ENCODE peak calls at places on chromosomes 3 and 15, in eight cellular contexts. O is cardiac muscle cell, R is AG04450, S is right atrium auricular region, I is breast epithelium, H is endodermal cell, G is stomach, L is IMR-90. M is an unnamed sample.

GRCh38 chr3:146747928-146748327 is 142.8 kb upstream of the PLSCR5 start:
- DNase-seq in O (peak), R (peak), S (no peak), I (no peak), H (no peak), G (no peak), L (peak), M (no peak)

GRCh38 chr15:98671060-98672008 is 23.0 kb downstream of the IGF1R start:
- DNase-seq in O (peak), R (no peak), S (peak), I (no peak), H (peak), G (no peak), L (peak), M (no peak)

GRCh38 chr3:194077602-194078001 is 58.3 kb upstream of the HES1 start:
- DNase-seq in O (no peak), R (no peak), S (no peak), I (no peak), H (no peak), G (no peak), L (no peak), M (no peak)

GRCh38 chr3:5160926-5161858 is 26.3 kb upstream of the EDEM1 start:
- DNase-seq in O (no peak), R (no peak), S (no peak), I (no peak), H (peak), G (no peak), L (no peak), M (peak)

GRCh38 chr3:3368336-3368735 is 188.8 kb upstream of the CRBN start:
- DNase-seq in O (no peak), R (no peak), S (no peak), I (no peak), H (no peak), G (no peak), L (no peak), M (no peak)

GRCh38 chr3:101011086-101011485 is 17.9 kb upstream of the ABI3BP start:
- DNase-seq in O (no peak), R (no peak), S (no peak), I (no peak), H (no peak), G (no peak), L (peak), M (no peak)

GRCh38 chr3:124791142-124791541 is 60.9 kb downstream of the UMPS start:
- DNase-seq in O (no peak), R (no peak), S (no peak), I (no peak), H (no peak), G (no peak), L (peak), M (no peak)

GRCh38 chr3:120552184-120553020 is 43.7 kb upstream of the NDUFB4 start:
- DNase-seq in O (no peak), R (no peak), S (no peak), I (no peak), H (no peak), G (no peak), L (no peak), M (no peak)

GRCh38 chr3:184734903-184735630 is 23.2 kb upstream of the MAGEF1 start:
- DNase-seq in O (no peak), R (no peak), S (peak), I (peak), H (peak), G (peak), L (no peak), M (no peak)

GRCh38 chr15:45457215-45457614 is 65.3 kb downstream of the SLC30A4 start:
- DNase-seq in O (no peak), R (no peak), S (no peak), I (no peak), H (peak), G (no peak), L (no peak), M (no peak)
- H3K27ac ChIP-seq in O (no peak), R (peak), S (no peak), I (peak), H (no peak), G (peak), L (peak), M (peak)

GRCh38 chr3:179962617-179963387 is 73.9 kb downstream of the PEX5L start:
- DNase-seq in O (no peak), R (no peak), S (no peak), I (no peak), H (no peak), G (no peak), L (no peak), M (no peak)

GRCh38 chr3:179958143-179958542 is 78.6 kb downstream of the PEX5L start:
- DNase-seq in O (no peak), R (no peak), S (no peak), I (no peak), H (no peak), G (no peak), L (no peak), M (no peak)

GRCh38 chr3:179964867-179965266 is 71.9 kb downstream of the PEX5L start:
- DNase-seq in O (no peak), R (no peak), S (no peak), I (no peak), H (no peak), G (no peak), L (no peak), M (no peak)

GRCh38 chr3:179958759-179959158 is 78.0 kb downstream of the PEX5L start:
- DNase-seq in O (no peak), R (no peak), S (no peak), I (no peak), H (no peak), G (no peak), L (no peak), M (no peak)

DNA sequence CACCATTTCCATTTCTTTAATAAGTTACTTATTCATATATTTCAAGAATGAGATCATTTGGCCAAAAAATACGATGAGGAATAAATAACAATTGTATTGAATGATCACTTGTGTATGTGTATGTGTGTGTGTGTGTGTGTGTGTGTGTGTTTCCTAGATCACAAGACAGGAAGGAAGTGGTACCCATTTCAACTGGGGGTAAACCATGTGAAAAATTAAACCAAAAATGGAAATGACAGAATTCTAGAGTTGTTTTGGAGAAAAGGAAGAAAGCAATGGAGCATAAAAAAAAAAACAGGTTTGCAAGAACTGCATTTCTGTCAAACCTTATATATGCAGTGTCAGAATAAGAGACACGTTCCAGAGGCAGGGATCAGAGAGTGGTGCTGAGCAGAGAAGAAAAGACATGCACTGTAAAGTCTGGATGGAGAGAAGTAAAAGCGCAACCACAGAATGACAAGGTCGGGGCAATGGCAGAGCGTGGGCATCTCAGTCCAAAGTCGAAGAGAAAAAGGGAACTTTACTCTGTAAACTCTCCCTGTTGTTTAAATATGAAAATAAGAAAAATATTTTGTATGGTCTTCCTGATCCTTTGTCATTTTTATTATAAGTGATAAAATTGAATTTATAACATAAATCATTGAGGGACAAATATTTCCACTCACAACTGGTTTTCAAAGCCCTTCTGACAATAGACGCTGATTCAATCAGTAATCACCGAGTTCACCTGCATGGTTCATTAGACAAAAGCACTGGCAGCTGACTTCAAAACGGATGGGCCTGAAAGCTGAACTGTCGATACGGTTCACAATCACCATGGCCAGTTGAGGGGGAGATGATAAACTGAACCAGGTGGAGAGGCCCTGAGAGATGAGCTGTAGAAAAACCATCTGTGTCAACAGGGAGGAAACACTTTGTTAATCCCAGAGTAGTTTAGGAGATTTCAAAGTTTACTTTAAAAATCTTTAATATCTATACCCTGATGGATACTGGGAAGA is 75.4 kb downstream of the PEX5L start:
- DNase-seq in O (no peak), R (no peak), S (no peak), I (no peak), H (no peak), G (no peak), L (no peak), M (no peak)
- H3K27ac ChIP-seq in O (no peak), R (no peak), S (no peak), I (no peak), H (no peak), G (no peak), L (no peak), M (no peak)

GRCh38 chr3:157100079-157100477 is 59.9 kb downstream of the CCNL1 start:
- DNase-seq in O (no peak), R (no peak), S (no peak), I (no peak), H (no peak), G (no peak), L (no peak), M (no peak)
- H3K27ac ChIP-seq in O (peak), R (no peak), S (peak), I (peak), H (no peak), G (peak), L (no peak), M (no peak)

GRCh38 chr3:67462185-67462584 is 192.2 kb downstream of the SUCLG2 start:
- DNase-seq in O (no peak), R (no peak), S (no peak), I (no peak), H (no peak), G (no peak), L (no peak), M (no peak)

GRCh38 chr3:67460841-67461240 is 193.6 kb downstream of the SUCLG2 start:
- DNase-seq in O (peak), R (no peak), S (no peak), I (no peak), H (no peak), G (no peak), L (peak), M (no peak)

GRCh38 chr3:67463656-67464055 is 190.8 kb downstream of the SUCLG2 start:
- DNase-seq in O (no peak), R (no peak), S (no peak), I (no peak), H (no peak), G (no peak), L (no peak), M (no peak)

GRCh38 chr3:67459796-67460195 is 194.6 kb downstream of the SUCLG2 start:
- DNase-seq in O (no peak), R (peak), S (no peak), I (no peak), H (no peak), G (no peak), L (peak), M (no peak)

GRCh38 chr3:67461667-67462142 is 192.7 kb downstream of the SUCLG2 start:
- DNase-seq in O (peak), R (peak), S (no peak), I (no peak), H (no peak), G (no peak), L (peak), M (no peak)
- H3K27ac ChIP-seq in O (no peak), R (no peak), S (no peak), I (no peak), H (no peak), G (no peak), L (peak), M (no peak)

DNA sequence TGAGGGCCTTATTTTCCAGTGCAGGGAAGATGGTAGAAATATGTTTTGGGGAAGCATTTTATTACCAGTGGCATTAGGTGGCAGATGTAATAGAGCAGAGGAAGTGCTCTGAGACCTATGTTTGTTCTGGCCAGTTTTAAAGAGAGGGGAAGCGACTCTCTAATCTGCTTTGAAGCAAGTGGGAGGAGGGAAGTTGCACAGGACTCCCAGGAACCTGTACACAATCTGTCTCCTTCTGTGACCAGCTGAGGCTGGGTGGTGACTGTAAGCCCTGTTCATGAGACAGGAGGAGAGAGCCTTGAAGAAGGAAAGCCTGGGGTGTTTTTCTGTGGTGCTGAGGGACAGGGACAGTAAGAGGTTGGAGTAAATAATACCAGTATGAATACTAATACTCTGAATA is 60.5 kb downstream of the LPP start:
- DNase-seq in O (no peak), R (no peak), S (peak), I (no peak), H (no peak), G (no peak), L (no peak), M (no peak)
- H3K27ac ChIP-seq in O (no peak), R (no peak), S (peak), I (peak), H (no peak), G (peak), L (peak), M (no peak)

M was measured in CD4-positive, CD25-positive, alpha-beta regulatory T cell.